ENCODE peak calls at places on chromosome 9, in ten cellular contexts. One of them, this sample, is unnamed.

GRCh38 chr9:32399110-32399815 is 14.8 kb downstream of the ACO1 start:
- DNase-seq in ovary: no peak
- DNase-seq in testis: no peak
- DNase-seq in heart left ventricle: no peak
- DNase-seq in spleen: no peak
- DNase-seq in IMR-90: no peak
- DNase-seq in uterus: no peak
- DNase-seq in GM12878: no peak
- DNase-seq in stomach: no peak
- DNase-seq in endothelial cell of umbilical vein: no peak
- DNase-seq in this sample: no peak

GRCh38 chr9:103533318-103533717 is 538.2 kb downstream of the CYLC2 start:
- DNase-seq in ovary: no peak
- DNase-seq in testis: no peak
- DNase-seq in heart left ventricle: no peak
- DNase-seq in spleen: no peak
- DNase-seq in IMR-90: no peak
- DNase-seq in uterus: no peak
- DNase-seq in GM12878: no peak
- DNase-seq in stomach: no peak
- DNase-seq in endothelial cell of umbilical vein: no peak
- DNase-seq in this sample: no peak

GRCh38 chr9:4640027-4640426 is 22.1 kb upstream of the PLPP6 start:
- DNase-seq in ovary: no peak
- DNase-seq in testis: peak; percentile 28
- DNase-seq in heart left ventricle: no peak
- DNase-seq in spleen: no peak
- DNase-seq in IMR-90: no peak
- DNase-seq in uterus: no peak
- DNase-seq in GM12878: no peak
- DNase-seq in stomach: peak; percentile 31
- DNase-seq in endothelial cell of umbilical vein: peak; percentile 64
- DNase-seq in this sample: no peak

GRCh38 chr9:343773-344172 is 129.1 kb downstream of the DOCK8 start:
- DNase-seq in ovary: no peak
- DNase-seq in testis: no peak
- DNase-seq in heart left ventricle: no peak
- DNase-seq in spleen: no peak
- DNase-seq in IMR-90: no peak
- DNase-seq in uterus: no peak
- DNase-seq in GM12878: no peak
- DNase-seq in stomach: no peak
- DNase-seq in endothelial cell of umbilical vein: no peak
- DNase-seq in this sample: no peak

GRCh38 chr9:15873573-15874177 is 320.8 kb downstream of the CCDC171 start:
- DNase-seq in ovary: no peak
- DNase-seq in testis: no peak
- DNase-seq in heart left ventricle: no peak
- DNase-seq in spleen: no peak
- DNase-seq in IMR-90: peak; percentile 74
- DNase-seq in uterus: no peak
- DNase-seq in GM12878: no peak
- DNase-seq in stomach: no peak
- DNase-seq in endothelial cell of umbilical vein: peak; percentile 55
- DNase-seq in this sample: no peak

GRCh38 chr9:4594545-4594944 is 67.5 kb upstream of the PLPP6 start:
- DNase-seq in ovary: no peak
- DNase-seq in testis: no peak
- DNase-seq in heart left ventricle: no peak
- DNase-seq in spleen: no peak
- DNase-seq in IMR-90: no peak
- DNase-seq in uterus: no peak
- DNase-seq in GM12878: no peak
- DNase-seq in stomach: no peak
- DNase-seq in endothelial cell of umbilical vein: no peak
- DNase-seq in this sample: no peak

GRCh38 chr9:94869415-94869838 is 142.9 kb downstream of the AOPEP start:
- DNase-seq in ovary: no peak
- DNase-seq in testis: no peak
- DNase-seq in heart left ventricle: no peak
- DNase-seq in spleen: no peak
- DNase-seq in IMR-90: peak; percentile 36
- DNase-seq in uterus: no peak
- DNase-seq in GM12878: no peak
- DNase-seq in stomach: no peak
- DNase-seq in endothelial cell of umbilical vein: peak; percentile 56
- DNase-seq in this sample: no peak

GRCh38 chr9:73683862-73684591 is 532.4 kb downstream of the ANXA1 start:
- DNase-seq in ovary: no peak
- DNase-seq in testis: no peak
- DNase-seq in heart left ventricle: no peak
- DNase-seq in spleen: no peak
- DNase-seq in IMR-90: no peak
- DNase-seq in uterus: no peak
- DNase-seq in GM12878: no peak
- DNase-seq in stomach: no peak
- DNase-seq in endothelial cell of umbilical vein: peak; percentile 16
- DNase-seq in this sample: no peak

GRCh38 chr9:25678147-25678666 is at the start of gene TUSC1:
- DNase-seq in ovary: peak; percentile 90
- DNase-seq in testis: peak; percentile 87
- DNase-seq in heart left ventricle: peak; percentile 83
- DNase-seq in spleen: peak; percentile 88
- DNase-seq in IMR-90: peak; percentile 61
- DNase-seq in uterus: peak; percentile 87
- DNase-seq in GM12878: no peak
- DNase-seq in stomach: peak; percentile 75
- DNase-seq in endothelial cell of umbilical vein: peak; percentile 83
- DNase-seq in this sample: peak; percentile 93

GRCh38 chr9:5443845-5444244 is 6.1 kb upstream of the PLGRKT start:
- DNase-seq in ovary: no peak
- DNase-seq in testis: no peak
- DNase-seq in heart left ventricle: no peak
- DNase-seq in spleen: no peak
- DNase-seq in IMR-90: no peak
- DNase-seq in uterus: no peak
- DNase-seq in GM12878: no peak
- DNase-seq in stomach: no peak
- DNase-seq in endothelial cell of umbilical vein: no peak
- DNase-seq in this sample: no peak

GRCh38 chr9:110189001-110189400 is 19.0 kb downstream of the C9orf152 start:
- DNase-seq in ovary: no peak
- DNase-seq in testis: peak; percentile 72
- DNase-seq in heart left ventricle: no peak
- DNase-seq in spleen: no peak
- DNase-seq in IMR-90: peak; percentile 18
- DNase-seq in uterus: peak; percentile 69
- DNase-seq in GM12878: no peak
- DNase-seq in stomach: peak; percentile 85
- DNase-seq in endothelial cell of umbilical vein: no peak
- DNase-seq in this sample: no peak

GRCh38 chr9:113963017-113963620 is 87.0 kb downstream of the ZNF618 start:
- DNase-seq in ovary: no peak
- DNase-seq in testis: peak; percentile 65
- DNase-seq in heart left ventricle: peak; percentile 26
- DNase-seq in spleen: no peak
- DNase-seq in IMR-90: peak; percentile 49
- DNase-seq in uterus: no peak
- DNase-seq in GM12878: no peak
- DNase-seq in stomach: peak; percentile 60
- DNase-seq in endothelial cell of umbilical vein: peak; percentile 64
- DNase-seq in this sample: no peak

GRCh38 chr9:134434896-134435506 is 108.7 kb downstream of the RXRA start:
- DNase-seq in ovary: peak; percentile 99
- DNase-seq in testis: peak; percentile 97
- DNase-seq in heart left ventricle: peak; percentile 96
- DNase-seq in spleen: peak; percentile 88
- DNase-seq in IMR-90: peak; percentile 97
- DNase-seq in uterus: peak; percentile 98
- DNase-seq in GM12878: no peak
- DNase-seq in stomach: peak; percentile 98
- DNase-seq in endothelial cell of umbilical vein: peak; percentile 94
- DNase-seq in this sample: peak; percentile 98

GRCh38 chr9:104302775-104303174 is 201.3 kb upstream of the OR13F1 start:
- DNase-seq in ovary: no peak
- DNase-seq in testis: no peak
- DNase-seq in heart left ventricle: no peak
- DNase-seq in spleen: no peak
- DNase-seq in IMR-90: no peak
- DNase-seq in uterus: no peak
- DNase-seq in GM12878: no peak
- DNase-seq in stomach: no peak
- DNase-seq in endothelial cell of umbilical vein: no peak
- DNase-seq in this sample: no peak

DNA sequence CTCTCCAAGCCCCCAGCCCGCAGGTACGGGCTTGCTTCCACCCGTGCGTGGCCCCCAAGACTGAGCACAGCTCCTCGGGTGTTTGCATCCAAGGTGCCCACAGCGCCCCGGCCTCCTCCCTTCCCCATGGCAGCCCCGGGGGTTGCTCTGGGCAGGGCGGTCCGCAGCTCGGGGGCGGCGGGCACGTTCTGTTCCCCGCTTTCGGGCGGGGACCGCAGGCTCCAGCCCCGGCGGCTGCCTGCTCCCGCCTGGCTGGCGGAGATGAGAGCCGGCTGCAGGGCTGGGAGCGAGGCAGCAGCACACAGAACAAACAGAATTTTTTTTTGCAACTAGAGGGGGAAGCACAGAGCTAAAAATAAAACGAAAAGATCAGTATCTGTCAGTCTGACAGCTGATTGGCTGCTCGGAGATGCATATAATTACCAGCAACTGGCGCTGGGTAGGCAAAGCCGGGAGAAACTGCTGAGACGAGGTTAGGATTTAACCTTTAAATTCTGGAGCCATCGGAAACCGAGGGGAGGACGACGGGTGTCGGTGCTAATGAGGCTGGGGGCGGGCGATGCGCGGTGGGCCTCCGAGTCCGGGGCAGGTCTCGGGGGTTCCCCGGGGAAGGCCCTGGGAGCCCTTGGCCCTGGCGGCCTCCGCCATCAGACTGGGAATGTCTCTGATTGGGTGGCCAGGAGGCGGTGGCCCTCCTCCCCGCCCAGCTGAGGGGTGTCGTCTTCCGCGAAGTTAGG is 142.7 kb upstream of the IER5L start:
- DNase-seq in ovary: peak; percentile 64
- DNase-seq in testis: peak; percentile 82
- DNase-seq in heart left ventricle: peak; percentile 75
- DNase-seq in spleen: peak; percentile 86
- DNase-seq in IMR-90: peak; percentile 82
- DNase-seq in uterus: peak; percentile 86
- DNase-seq in GM12878: peak; percentile 34
- DNase-seq in stomach: peak; percentile 79
- DNase-seq in endothelial cell of umbilical vein: peak; percentile 66
- DNase-seq in this sample: no peak
- TF ChIP-seq POLR2A in ovary: no peak
- TF ChIP-seq POLR2A in testis: no peak
- TF ChIP-seq POLR2A in heart left ventricle: peak; percentile 83
- TF ChIP-seq POLR2A in spleen: no peak
- TF ChIP-seq POLR2A in IMR-90: no peak
- TF ChIP-seq POLR2A in uterus: peak; percentile 77
- TF ChIP-seq POLR2A in GM12878: no peak
- TF ChIP-seq POLR2A in stomach: no peak
- TF ChIP-seq POLR2A in endothelial cell of umbilical vein: no peak
- TF ChIP-seq POLR2A in this sample: peak; percentile 4

DNA sequence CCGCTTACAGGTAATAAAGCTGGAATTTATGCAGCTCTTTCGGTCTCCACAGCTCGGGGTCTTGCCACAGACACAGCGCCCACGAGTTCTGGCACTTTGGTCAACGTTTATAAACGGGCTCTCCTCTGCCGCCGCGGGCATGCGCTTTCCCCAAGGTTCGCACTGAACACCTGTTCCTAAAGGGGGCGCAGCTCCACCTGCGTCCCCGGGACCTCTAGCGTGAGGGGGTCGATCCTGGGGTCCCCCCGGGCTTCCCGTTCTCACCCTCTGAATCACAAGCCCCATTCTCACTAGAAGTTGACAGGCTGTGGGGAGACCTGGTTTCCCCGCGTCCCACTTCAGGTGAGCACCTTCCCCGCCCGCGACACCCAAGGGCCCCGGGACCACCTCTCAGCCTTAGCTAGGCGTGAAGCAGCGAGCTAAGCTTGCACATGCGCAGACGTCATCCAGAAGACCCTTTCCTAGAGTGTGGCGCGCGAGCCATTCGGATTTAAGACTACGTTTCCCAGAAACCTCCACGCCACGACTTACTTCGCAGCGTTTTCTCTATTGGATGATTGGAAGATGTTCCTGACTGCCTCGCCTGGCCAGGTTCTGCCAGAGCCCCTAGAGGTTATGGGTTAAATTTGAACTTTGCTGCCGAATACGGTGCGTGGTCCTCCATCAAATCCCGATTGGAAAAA is 21.3 kb upstream of the ZNF782 start:
- DNase-seq in ovary: no peak
- DNase-seq in testis: peak; percentile 90
- DNase-seq in heart left ventricle: peak; percentile 22
- DNase-seq in spleen: peak; percentile 79
- DNase-seq in IMR-90: peak; percentile 68
- DNase-seq in uterus: no peak
- DNase-seq in GM12878: peak; percentile 51
- DNase-seq in stomach: peak; percentile 70
- DNase-seq in endothelial cell of umbilical vein: peak; percentile 87
- DNase-seq in this sample: no peak
- H3K27me3 ChIP-seq in ovary: no peaks in the 10 kb centered on the region
- H3K27me3 ChIP-seq in testis: peaks cover 3% of the 10 kb centered on the region
- H3K27me3 ChIP-seq in heart left ventricle: peaks cover 16% of the 10 kb centered on the region
- H3K27me3 ChIP-seq in spleen: peaks cover 55% of the 10 kb centered on the region
- H3K27me3 ChIP-seq in IMR-90: peaks cover 12% of the 10 kb centered on the region
- H3K27me3 ChIP-seq in uterus: peaks cover 32% of the 10 kb centered on the region
- H3K27me3 ChIP-seq in GM12878: no peaks in the 10 kb centered on the region
- H3K27me3 ChIP-seq in stomach: peaks cover 5% of the 10 kb centered on the region
- H3K27me3 ChIP-seq in endothelial cell of umbilical vein: peaks cover 11% of the 10 kb centered on the region
- H3K27me3 ChIP-seq in this sample: peaks cover 4% of the 10 kb centered on the region

GRCh38 chr9:132877818-132878694 is at the start of gene AK8:
- DNase-seq in ovary: peak; percentile 78
- DNase-seq in testis: peak; percentile 78
- DNase-seq in heart left ventricle: peak; percentile 68
- DNase-seq in spleen: peak; percentile 92
- DNase-seq in IMR-90: peak; percentile 66
- DNase-seq in uterus: peak; percentile 56
- DNase-seq in GM12878: no peak
- DNase-seq in stomach: peak; percentile 78
- DNase-seq in endothelial cell of umbilical vein: peak; percentile 67
- DNase-seq in this sample: no peak
- TF ChIP-seq POLR2A in ovary: peak; percentile 46
- TF ChIP-seq POLR2A in testis: no peak
- TF ChIP-seq POLR2A in heart left ventricle: no peak
- TF ChIP-seq POLR2A in spleen: no peak
- TF ChIP-seq POLR2A in IMR-90: peak; percentile 69
- TF ChIP-seq POLR2A in uterus: no peak
- TF ChIP-seq POLR2A in GM12878: peak; percentile 70
- TF ChIP-seq POLR2A in stomach: no peak
- TF ChIP-seq POLR2A in endothelial cell of umbilical vein: no peak
- TF ChIP-seq POLR2A in this sample: no peak

DNA sequence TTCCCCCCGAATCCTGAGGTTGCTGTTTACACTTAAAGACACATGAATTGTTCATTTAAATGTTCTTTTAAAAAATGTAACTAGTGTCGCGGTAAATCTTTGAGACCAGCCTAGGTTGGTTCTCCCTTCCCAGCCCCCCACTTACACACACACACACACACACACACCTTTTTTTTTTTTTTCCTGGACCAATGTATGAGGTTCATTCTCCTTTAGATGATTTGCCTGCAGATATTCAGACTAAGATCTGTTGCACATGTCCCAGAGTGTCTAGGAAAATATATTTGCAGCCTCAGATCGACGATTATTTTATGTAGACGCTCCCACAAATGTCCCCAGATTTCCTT is 4.4 kb upstream of the ELAVL2 start:
- DNase-seq in ovary: no peak
- DNase-seq in testis: no peak
- DNase-seq in heart left ventricle: no peak
- DNase-seq in spleen: no peak
- DNase-seq in IMR-90: no peak
- DNase-seq in uterus: no peak
- DNase-seq in GM12878: no peak
- DNase-seq in stomach: no peak
- DNase-seq in endothelial cell of umbilical vein: no peak
- DNase-seq in this sample: no peak
- H3K27me3 ChIP-seq in ovary: no peaks in the 10 kb centered on the region
- H3K27me3 ChIP-seq in testis: no peaks in the 10 kb centered on the region
- H3K27me3 ChIP-seq in heart left ventricle: peaks cover 52% of the 10 kb centered on the region
- H3K27me3 ChIP-seq in spleen: peaks cover 68% of the 10 kb centered on the region
- H3K27me3 ChIP-seq in IMR-90: no peaks in the 10 kb centered on the region
- H3K27me3 ChIP-seq in uterus: peaks cover 47% of the 10 kb centered on the region
- H3K27me3 ChIP-seq in GM12878: no peaks in the 10 kb centered on the region
- H3K27me3 ChIP-seq in stomach: no peaks in the 10 kb centered on the region
- H3K27me3 ChIP-seq in endothelial cell of umbilical vein: peaks cover 28% of the 10 kb centered on the region
- H3K27me3 ChIP-seq in this sample: peaks cover 48% of the 10 kb centered on the region